ENCODE peak calls at places on chromosomes 7 and 10, in ten cellular contexts. C is kidney glomerular epithelial cell; P is fibroblast of the conjunctiva; G is chondrocyte; D is tibial artery; H is EH; W is stimulated activated CD8-positive, alpha-beta memory T cell treated with anti-CD3 and anti-CD28 coated beads, Interleukin-4, amount 100 ng/mL, for 24 hours; F is G401; B is activated T-cell treated with anti-CD3 and anti-CD28 coated beads, Interleukin-2, amount 50 U/mL, for 4 hours; M is HEK293T. S is an unnamed sample.

GRCh38 chr10:3535001-3535400 is 250.0 kb downstream of the KLF6 start:
- DNase-seq in G (no peak), H (no peak), B (no peak), W (no peak), F (no peak), D (no peak), M (no peak), C (no peak), P (no peak), S (no peak)

GRCh38 chr7:88391247-88391646 is 84.6 kb upstream of the STEAP4 start:
- DNase-seq in F (no peak), G (no peak), B (no peak), H (no peak), M (no peak), P (no peak), W (no peak), D (no peak), C (no peak), S (no peak)

GRCh38 chr7:143210541-143210940 is 11.3 kb upstream of the TAS2R40 start:
- DNase-seq in F (no peak), M (no peak), P (no peak), C (no peak), H (peak), B (no peak), D (no peak), W (no peak), G (no peak), S (no peak)

GRCh38 chr10:62277946-62278345 is 9.3 kb upstream of the RTKN2 start:
- DNase-seq in W (no peak), G (no peak), M (no peak), F (no peak), D (no peak), P (no peak), B (no peak), H (no peak), C (no peak), S (no peak)

GRCh38 chr7:39219869-39220268 is 242.2 kb downstream of the POU6F2 start:
- DNase-seq in W (no peak), D (no peak), F (no peak), P (no peak), C (no peak), M (no peak), H (no peak), B (no peak), G (no peak), S (no peak)

GRCh38 chr10:32957341-32958084 is 517 bp downstream of the ITGB1 start:
- DNase-seq in P (no peak), G (peak), H (peak), W (peak), D (peak), C (no peak), B (peak), F (peak), M (peak), S (peak)

GRCh38 chr7:44368885-44369284 is 43.5 kb upstream of the CAMK2B start:
- DNase-seq in B (no peak), F (no peak), G (no peak), W (no peak), C (no peak), H (peak), M (no peak), P (no peak), D (no peak), S (no peak)

GRCh38 chr10:71319800-71320392 is 837 bp downstream of the SLC29A3 start:
- DNase-seq in D (no peak), G (no peak), P (no peak), H (no peak), B (no peak), C (no peak), W (no peak), M (no peak), F (no peak), S (no peak)

GRCh38 chr10:33413093-33413442 is 78.6 kb upstream of the NRP1 start:
- DNase-seq in H (peak), M (no peak), G (no peak), P (no peak), D (no peak), W (no peak), B (no peak), C (peak), F (no peak), S (no peak)

GRCh38 chr10:92691591-92692084 is 1.9 kb downstream of the HHEX start:
- DNase-seq in G (no peak), F (no peak), P (no peak), B (no peak), M (no peak), H (no peak), W (peak), C (no peak), D (peak), S (no peak)

GRCh38 chr7:35735396-35735795 is 40.5 kb upstream of the HERPUD2 start:
- DNase-seq in H (no peak), B (no peak), C (no peak), G (no peak), D (no peak), W (no peak), F (no peak), M (no peak), P (no peak), S (no peak)

GRCh38 chr10:114550756-114551290 is 107.3 kb downstream of the ABLIM1 start:
- DNase-seq in D (no peak), P (no peak), B (no peak), G (no peak), F (peak), W (no peak), C (peak), H (peak), M (no peak), S (no peak)

GRCh38 chr7:87231715-87232114 is 12.2 kb upstream of the TMEM243 start:
- DNase-seq in W (no peak), D (no peak), C (no peak), P (no peak), B (no peak), H (no peak), F (peak), M (no peak), G (no peak), S (no peak)

GRCh38 chr10:114053946-114054345 is 10.3 kb downstream of the ADRB1 start:
- DNase-seq in G (no peak), D (no peak), B (no peak), W (no peak), P (peak), M (no peak), F (no peak), C (no peak), H (peak), S (no peak)

GRCh38 chr10:88979153-88979562 is 11.4 kb upstream of the FAS start:
- DNase-seq in C (peak), M (peak), D (peak), W (no peak), B (no peak), F (peak), H (peak), G (no peak), P (no peak), S (no peak)

S was measured in stimulated activated CD4-positive, alpha-beta T cell treated with anti-CD3 and anti-CD28 coated beads, Interleukin-4, amount 100 ng/mL, for 1 hour.